ENCODE peak calls at places on chromosomes 11 and 22, in five cellular contexts. K, Q, T, P and R are unnamed samples.

GRCh38 chr11:2574553-2575535 is 125.0 kb downstream of the KCNQ1OT1 start:
- DNase-seq in K (no peak), P (no peak), T (no peak), Q (no peak), R (no peak)

GRCh38 chr11:60241786-60242185 is 1.2 kb downstream of the MS4A4E start:
- DNase-seq in T (no peak), P (no peak), Q (no peak), K (no peak), R (no peak)

GRCh38 chr22:48175721-48176120 is 1413.3 kb downstream of the TBC1D22A start:
- DNase-seq in T (no peak), K (no peak), Q (no peak), P (no peak), R (no peak)

GRCh38 chr11:63212742-63213141 is 30.7 kb downstream of the SLC22A25 start:
- DNase-seq in K (no peak), P (peak), Q (no peak), T (no peak), R (no peak)

GRCh38 chr11:2517016-2517385 is 72.2 kb downstream of the KCNQ1 start:
- DNase-seq in P (no peak), K (peak), Q (no peak), T (no peak), R (no peak)

GRCh38 chr11:59938718-59939117 is 486 bp downstream of the OOSP1 start:
- DNase-seq in T (no peak), P (no peak), K (no peak), Q (no peak), R (no peak)

GRCh38 chr11:85976525-85976924 is 92.4 kb downstream of the PICALM start:
- DNase-seq in T (no peak), P (no peak), K (no peak), Q (no peak), R (no peak)

GRCh38 chr11:127789887-127790286 is 789.3 kb upstream of the KIRREL3 start:
- DNase-seq in Q (no peak), P (peak), T (no peak), K (no peak), R (no peak)

GRCh38 chr11:131999084-131999483 is 628.7 kb downstream of the NTM start:
- DNase-seq in P (no peak), K (no peak), Q (no peak), T (no peak), R (no peak)

GRCh38 chr22:31212783-31213626 is 907 bp downstream of the LIMK2 start:
- DNase-seq in Q (no peak), K (no peak), P (peak), T (no peak), R (no peak)

GRCh38 chr11:17734418-17734911 is at the start of gene KCNC1:
- DNase-seq in Q (no peak), T (no peak), P (no peak), K (peak), R (no peak)

GRCh38 chr11:23138761-23139160 is 278.5 kb upstream of the CCDC179 start:
- DNase-seq in Q (no peak), K (no peak), T (no peak), P (no peak), R (no peak)

DNA sequence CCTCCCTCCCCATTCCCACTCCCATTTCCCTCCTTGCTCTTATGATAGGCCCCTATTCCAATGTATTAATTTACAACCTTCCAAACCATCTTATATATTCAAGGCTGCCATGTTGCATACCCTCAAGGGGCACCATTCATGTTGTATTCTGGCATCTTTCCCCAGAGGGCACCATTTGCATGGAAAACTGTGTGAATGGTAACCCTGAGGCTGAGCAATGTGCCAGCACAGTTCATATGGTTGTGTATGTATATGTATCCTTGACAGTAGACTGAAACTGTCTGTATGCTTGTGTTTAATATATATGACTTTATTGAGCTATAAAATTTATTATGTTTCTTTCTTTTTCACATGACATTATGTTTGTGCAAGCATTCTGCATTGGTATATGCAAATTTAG is 7.3 kb downstream of the RASSF10 start:
- DNase-seq in P (no peak), Q (no peak), T (no peak), K (no peak), R (no peak)
- TF ChIP-seq CTCF in P (no peak), Q (peak), T (no peak), K (no peak), R (no peak)

GRCh38 chr11:114059984-114060401 is 482 bp downstream of the ZBTB16 start:
- DNase-seq in T (no peak), P (no peak), Q (no peak), K (peak), R (no peak)
- TF ChIP-seq CTCF in T (no peak), P (no peak), Q (no peak), K (peak), R (no peak)

DNA sequence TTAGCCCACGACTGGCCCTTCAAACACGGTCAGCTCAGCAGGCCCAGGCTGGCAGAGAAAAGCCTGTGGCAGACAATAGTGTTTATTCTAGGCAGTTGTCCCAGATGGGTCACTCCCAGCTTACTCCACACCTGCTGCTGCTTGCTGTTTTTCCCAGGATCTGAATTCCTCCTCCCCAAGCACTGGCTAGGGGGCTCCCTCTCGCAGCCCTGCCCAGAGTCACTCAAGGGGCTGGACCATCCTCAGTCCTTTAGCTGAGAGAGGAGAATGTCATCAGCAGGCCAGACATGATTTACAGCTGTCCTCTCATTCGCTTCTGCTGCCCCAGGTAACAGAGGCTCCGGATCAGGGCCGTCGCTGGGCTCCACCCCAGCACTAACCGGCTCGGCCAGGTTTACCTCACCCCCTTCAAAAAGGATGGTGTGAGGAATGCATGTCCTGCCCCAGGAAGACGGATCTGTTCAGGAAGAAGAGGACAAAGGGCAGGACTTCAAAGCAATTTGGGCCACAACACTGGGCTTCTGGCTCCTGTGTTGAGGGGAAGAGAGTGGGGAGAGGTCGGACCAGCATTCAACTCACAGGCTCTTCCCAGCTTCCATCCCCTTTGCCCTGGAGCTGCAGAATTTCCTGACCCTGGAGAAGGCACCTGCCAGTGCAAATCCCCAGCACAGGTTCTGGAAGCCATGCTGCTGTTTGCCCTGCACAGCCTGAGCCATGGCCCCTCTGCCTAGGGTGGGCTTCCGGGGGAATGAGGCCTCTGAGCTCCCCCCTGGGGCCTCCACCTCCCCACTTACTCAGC is 59.7 kb upstream of the BARX2 start:
- DNase-seq in Q (peak), T (no peak), K (no peak), P (no peak), R (no peak)
- TF ChIP-seq CTCF in Q (no peak), T (no peak), K (no peak), P (no peak), R (no peak)

GRCh38 chr11:29019960-29020683 is 911.9 kb downstream of the METTL15 start:
- DNase-seq in T (no peak), Q (no peak), P (no peak), K (no peak), R (no peak)
- TF ChIP-seq CTCF in T (no peak), Q (no peak), P (peak), K (no peak), R (no peak)